ENCODE peak calls at places on chromosomes 12 and 14, in five cellular contexts. N, J, L, Q and S are unnamed samples.

GRCh38 chr12:59070534-59070933 is 150.2 kb upstream of the LRIG3 start:
- DNase-seq in L (no peak), J (no peak), N (no peak), Q (no peak), S (no peak)

GRCh38 chr14:53838374-53838773 is 118.3 kb downstream of the BMP4 start:
- DNase-seq in N (no peak), Q (no peak), L (no peak), J (no peak), S (no peak)

GRCh38 chr14:103923863-103924262 is 4.4 kb upstream of the TDRD9 start:
- DNase-seq in L (no peak), J (no peak), Q (no peak), N (no peak), S (no peak)

GRCh38 chr14:100815478-100816285 is 10.2 kb upstream of the MEG3 start:
- DNase-seq in N (no peak), Q (no peak), L (peak; percentile 84), J (peak; percentile 28), S (no peak)

GRCh38 chr12:124786065-124786964 is 77.3 kb downstream of the SCARB1 start:
- DNase-seq in Q (peak; percentile 90), J (peak; percentile 92), N (no peak), L (peak; percentile 92), S (peak; percentile 74)

GRCh38 chr12:6364037-6364360 is 11.4 kb downstream of the SCNN1A start:
- DNase-seq in J (peak; percentile 91), N (no peak), Q (no peak), L (no peak), S (no peak)

GRCh38 chr14:89236846-89237245 is 180.2 kb downstream of the FOXN3 start:
- DNase-seq in N (no peak), Q (no peak), L (peak; percentile 57), J (no peak), S (no peak)

GRCh38 chr14:103854822-103855733 is 7.7 kb upstream of the PPP1R13B start:
- DNase-seq in N (peak; percentile 78), J (peak; percentile 92), L (no peak), Q (peak; percentile 61), S (no peak)

GRCh38 chr14:41663478-41663845 is 56.8 kb downstream of the LRFN5 start:
- DNase-seq in J (no peak), N (no peak), L (no peak), Q (no peak), S (no peak)

GRCh38 chr12:75820848-75821578 is 210.6 kb downstream of the PHLDA1 start:
- DNase-seq in J (no peak), N (no peak), Q (no peak), L (peak; percentile 100), S (peak; percentile 83)

GRCh38 chr14:67619446-67620216 is at the start of gene ARG2:
- DNase-seq in L (peak; percentile 91), N (peak; percentile 100), Q (peak; percentile 100), J (peak; percentile 100), S (peak; percentile 71)
- TF ChIP-seq CTCF in L (no peak), N (no peak), Q (no peak), J (peak; percentile 17), S (no peak)

DNA sequence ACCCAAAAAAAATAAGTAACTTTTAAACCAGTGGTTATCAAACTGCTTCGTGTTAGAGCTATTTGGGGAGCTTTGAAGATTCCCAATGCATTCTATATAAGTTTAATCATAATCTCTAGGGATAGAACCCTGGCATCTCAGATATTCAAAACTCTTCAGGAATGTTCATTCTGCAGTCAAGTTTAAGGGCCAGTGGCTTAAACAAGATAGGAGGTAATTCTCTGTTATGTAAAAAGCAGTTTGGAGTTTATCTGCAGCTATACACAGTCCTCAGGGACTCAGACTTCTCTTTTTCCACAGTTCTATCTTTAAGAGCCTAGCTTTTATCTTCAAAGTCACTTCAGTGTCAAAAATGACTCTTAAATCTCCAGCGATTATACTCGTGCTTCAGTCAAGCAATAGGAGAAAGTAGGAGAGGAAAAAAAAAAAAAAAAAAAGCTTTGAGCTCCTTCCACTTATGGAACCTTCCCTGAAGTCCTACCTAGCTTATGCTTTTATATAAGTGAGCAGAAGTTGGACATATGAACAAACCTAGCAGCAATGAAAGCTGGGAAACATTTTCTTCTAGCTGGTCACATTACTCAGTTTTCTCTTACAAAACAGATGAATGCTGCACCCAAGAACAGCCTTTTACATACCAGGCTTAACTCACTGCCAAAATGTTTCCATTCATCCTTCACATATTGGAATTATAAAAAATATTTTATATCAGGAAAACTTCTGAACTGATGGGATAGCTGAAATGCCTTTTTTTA is 302.8 kb downstream of the FSCB start:
- DNase-seq in L (no peak), N (no peak), J (no peak), Q (no peak), S (no peak)
- TF ChIP-seq CTCF in L (no peak), N (no peak), J (no peak), Q (no peak), S (no peak)

DNA sequence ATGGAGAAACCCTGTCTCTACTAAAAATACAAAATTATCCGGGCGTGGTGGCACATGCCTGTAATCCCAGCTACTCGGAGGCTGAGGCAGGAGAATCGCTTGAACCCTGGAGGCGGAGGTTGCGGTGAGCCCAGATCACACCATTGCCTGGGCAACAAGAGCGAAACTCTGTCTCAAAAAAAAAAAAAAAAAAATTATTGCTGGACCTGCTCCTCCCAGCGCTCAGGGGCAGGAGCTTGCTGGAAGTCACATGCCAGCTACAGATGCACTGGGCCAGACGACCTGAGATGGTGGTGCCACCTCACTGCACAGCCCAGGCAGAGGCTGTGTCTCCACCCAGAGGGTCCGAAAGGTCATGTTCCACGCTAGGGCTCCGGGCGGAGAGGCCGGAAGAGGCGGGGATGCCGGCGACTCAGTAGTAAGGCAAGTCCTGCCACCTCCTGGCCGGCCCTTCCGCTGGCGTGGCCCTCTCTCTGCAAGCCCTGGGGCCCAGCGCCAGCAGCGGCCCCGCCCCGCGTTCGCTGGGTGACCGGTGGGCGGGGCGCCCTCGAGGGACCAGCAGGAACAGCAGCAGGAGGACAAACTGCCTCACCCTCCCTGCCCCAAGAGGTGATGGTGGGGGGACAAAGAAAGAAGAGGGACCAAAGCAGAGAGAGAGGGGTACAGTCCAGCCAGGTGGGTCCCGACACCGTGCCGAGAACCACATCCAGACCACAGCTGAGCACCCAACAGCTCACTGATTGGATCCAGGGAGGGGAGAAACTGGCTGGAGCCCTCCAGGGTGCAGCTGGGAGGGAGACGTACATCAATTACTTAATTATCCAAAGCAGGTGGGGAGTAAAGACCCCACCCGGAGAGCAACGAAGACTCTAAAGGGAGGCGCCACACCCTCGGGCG is 3.6 kb upstream of the RHOF start:
- DNase-seq in N (peak; percentile 97), J (peak; percentile 99), Q (peak; percentile 88), L (peak; percentile 89), S (peak; percentile 80)
- TF ChIP-seq CTCF in N (peak; percentile 21), J (peak; percentile 1), Q (no peak), L (peak; percentile 19), S (peak; percentile 32)

GRCh38 chr14:95256011-95256775 is 63.5 kb downstream of the CLMN start:
- DNase-seq in N (no peak), L (no peak), Q (no peak), J (no peak), S (no peak)
- TF ChIP-seq CTCF in N (no peak), L (no peak), Q (no peak), J (no peak), S (no peak)

GRCh38 chr12:100391856-100392255 is 35.0 kb downstream of the SLC17A8 start:
- DNase-seq in Q (no peak), L (peak; percentile 8), N (no peak), J (no peak), S (no peak)
- TF ChIP-seq CTCF in Q (no peak), L (peak; percentile 6), N (no peak), J (peak; percentile 40), S (no peak)

DNA sequence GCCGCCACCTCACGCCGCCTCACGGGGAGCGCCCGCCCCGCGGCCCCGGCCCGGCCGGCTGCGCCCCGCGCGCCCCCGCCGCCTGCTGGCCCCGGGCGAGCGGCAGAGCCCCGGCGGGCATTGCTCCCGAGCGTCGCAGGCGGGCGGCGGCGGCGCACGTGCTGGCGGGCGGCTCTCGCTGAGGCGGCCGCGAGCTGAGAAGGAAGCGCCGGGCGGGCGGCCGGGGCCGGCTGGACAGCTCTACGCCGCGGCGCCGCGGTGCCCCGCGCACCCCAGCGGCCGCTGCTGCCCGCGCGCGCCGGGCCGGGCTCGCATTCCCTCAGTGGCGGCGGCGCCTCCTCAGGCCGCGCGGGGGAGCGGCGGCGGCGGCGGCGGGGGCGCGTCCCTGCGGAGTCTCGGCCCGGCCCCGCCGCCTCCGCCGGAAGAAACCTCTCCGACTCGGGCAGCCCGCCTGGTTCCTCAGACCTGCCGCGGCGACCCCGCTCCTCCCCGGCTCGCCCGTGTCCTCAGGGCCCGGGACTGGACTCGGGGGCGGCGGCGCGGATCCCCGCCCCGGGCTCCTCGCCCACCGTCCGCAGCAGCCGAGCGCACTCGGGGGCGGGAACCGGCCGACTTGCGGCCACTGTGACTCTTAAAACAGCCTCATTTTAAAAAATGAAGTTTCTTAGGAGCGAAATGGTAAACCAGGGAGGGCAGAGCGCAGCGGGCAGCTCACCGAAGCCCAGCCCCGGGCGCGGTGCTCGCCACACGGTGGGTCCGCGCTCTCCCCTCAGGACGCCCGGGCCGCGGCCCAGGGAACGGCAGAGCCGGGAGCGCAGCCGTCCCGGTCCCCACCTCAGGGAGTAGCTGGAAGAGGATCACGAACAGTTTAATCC is at the start of gene PITPNM2:
- DNase-seq in L (peak; percentile 56), N (peak; percentile 90), Q (peak; percentile 77), J (peak; percentile 90), S (no peak)
- TF ChIP-seq CTCF in L (no peak), N (no peak), Q (no peak), J (peak; percentile 34), S (no peak)

DNA sequence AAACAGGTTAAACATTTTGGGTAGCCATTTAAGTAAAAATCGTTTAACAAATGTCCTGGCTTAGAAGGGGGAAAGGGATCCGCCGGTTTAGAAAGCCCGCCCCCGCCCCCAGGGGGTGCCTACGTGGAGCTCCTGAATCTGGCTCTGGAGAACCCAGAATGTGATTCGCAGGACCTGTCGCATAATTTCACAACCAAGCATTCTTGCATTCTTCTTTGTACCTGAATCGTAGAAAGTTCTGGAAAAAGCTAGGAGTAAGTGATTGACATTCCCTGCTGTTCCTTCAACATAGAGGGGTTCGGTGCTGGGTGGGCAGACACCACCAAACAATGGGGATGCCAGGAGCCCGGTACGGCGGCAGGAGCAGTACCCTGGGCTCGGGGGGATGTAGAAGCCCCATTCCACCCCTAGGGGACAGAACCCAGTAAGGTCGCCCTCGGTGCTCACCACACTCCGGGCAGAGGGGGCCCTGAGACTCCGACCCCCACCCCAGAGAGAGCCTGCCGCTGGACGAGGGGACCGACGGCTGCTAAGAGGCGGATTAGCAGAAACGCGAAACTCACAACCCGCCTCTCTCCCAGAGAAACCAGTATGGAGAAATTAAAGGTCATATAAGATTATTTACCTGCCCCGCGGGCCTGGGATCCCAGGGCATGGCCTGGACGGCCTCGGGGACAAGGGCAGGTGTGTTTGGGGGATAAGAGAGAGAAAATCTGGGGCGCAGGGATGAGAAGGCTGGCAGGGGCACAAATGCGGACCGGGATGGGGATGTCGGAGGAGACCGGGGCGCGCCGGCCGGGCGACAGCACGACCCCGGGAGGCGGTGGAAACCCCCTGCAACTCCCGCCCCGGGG is 547 bp downstream of the CSRP2 start:
- DNase-seq in J (peak; percentile 79), Q (peak; percentile 60), L (peak; percentile 8), N (no peak), S (no peak)
- TF ChIP-seq CTCF in J (no peak), Q (peak; percentile 42), L (peak; percentile 37), N (no peak), S (peak; percentile 15)

DNA sequence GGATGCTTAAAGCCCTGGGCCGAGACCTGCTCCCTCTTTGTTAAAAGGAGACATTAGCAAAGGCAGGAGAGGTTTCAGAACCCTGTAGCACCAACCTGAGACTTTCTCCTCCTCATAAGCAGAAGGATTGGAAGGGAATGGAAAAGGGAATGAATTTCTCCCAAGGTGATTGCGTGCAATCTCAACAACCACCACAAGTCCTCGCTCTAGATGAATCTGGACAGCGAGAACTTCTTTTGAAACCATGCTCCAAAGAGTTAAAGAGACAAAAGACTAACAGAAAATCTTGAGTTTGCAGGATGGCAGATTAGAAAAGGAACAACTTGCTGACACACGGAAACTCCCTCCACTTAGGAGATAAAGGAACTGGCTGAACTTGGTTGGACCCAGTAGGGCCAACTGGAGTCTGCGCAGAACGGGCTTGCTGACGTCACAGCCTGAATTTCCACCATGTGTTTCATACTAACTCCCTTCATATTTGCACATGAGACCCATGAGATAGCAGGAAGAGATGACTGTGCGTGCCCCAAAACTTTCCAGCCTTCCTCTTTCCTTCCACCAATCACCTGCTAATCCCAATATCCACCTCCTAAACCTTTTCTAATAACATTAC is 137.0 kb downstream of the PTPN11 start:
- DNase-seq in J (no peak), N (no peak), Q (no peak), L (no peak), S (no peak)
- TF ChIP-seq CTCF in J (no peak), N (no peak), Q (no peak), L (no peak), S (no peak)